ENCODE peak calls at places on chromosomes 1 and 21, in nine cellular contexts. N, B, R, V, G, J, Y, T and X are unnamed samples.

GRCh38 chr1:151846062-151846568 is 6.5 kb upstream of the C2CD4D start:
- DNase-seq in Y (no peak), G (no peak), V (peak), J (peak), N (no peak), R (peak), T (no peak), B (no peak), X (no peak)

GRCh38 chr1:84300991-84301758 is at the start of gene SAMD13:
- DNase-seq in J (peak), Y (no peak), V (peak), G (peak), N (no peak), R (peak), T (peak), B (peak), X (no peak)

GRCh38 chr1:174534789-174535188 is 87.0 kb downstream of the GPR52 start:
- DNase-seq in B (no peak), Y (no peak), R (peak), V (no peak), N (no peak), J (no peak), G (no peak), T (no peak), X (no peak)

GRCh38 chr1:86500731-86501130 is 32.0 kb downstream of the CLCA1 start:
- DNase-seq in G (no peak), N (no peak), V (no peak), B (no peak), T (no peak), Y (no peak), R (no peak), J (no peak), X (no peak)

GRCh38 chr1:158203693-158204457 is 23.2 kb downstream of the CD1D start:
- DNase-seq in B (no peak), R (peak), G (no peak), V (peak), N (peak), J (no peak), Y (peak), T (no peak), X (no peak)

GRCh38 chr21:42373908-42374455 is 7.6 kb upstream of the TFF1 start:
- DNase-seq in R (no peak), J (no peak), B (no peak), T (no peak), N (no peak), G (no peak), V (no peak), Y (no peak), X (no peak)

GRCh38 chr1:24503003-24503751 is 541 bp downstream of the RCAN3 start:
- DNase-seq in G (no peak), N (no peak), B (no peak), T (peak), R (peak), V (peak), Y (no peak), J (no peak), X (peak)

GRCh38 chr1:61056674-61057439 is 25.5 kb upstream of the NFIA start:
- DNase-seq in G (peak), Y (no peak), J (no peak), T (peak), N (no peak), B (peak), R (peak), V (peak), X (no peak)

GRCh38 chr1:229225331-229225782 is 45.6 kb upstream of the RAB4A start:
- DNase-seq in V (no peak), J (no peak), Y (no peak), B (no peak), G (no peak), R (no peak), N (no peak), T (no peak), X (no peak)

GRCh38 chr1:228088586-228089498 is 6.3 kb downstream of the ARF1 start:
- DNase-seq in G (peak), J (no peak), V (no peak), B (peak), N (no peak), Y (no peak), T (no peak), R (no peak), X (no peak)